ENCODE peak calls at places on chromosomes 2 and 18, in seven cellular contexts. H is HCT116, Y is K562, C is SK-N-SH, G is HepG2, Z is GM12878, F is H1. T is an unnamed sample.

GRCh38 chr2:231348173-231348572 is 47.3 kb upstream of the B3GNT7 start:
- DNase-seq in Y (no peak), C (no peak), G (peak; percentile 28), F (no peak), Z (no peak), H (no peak), T (no peak)

GRCh38 chr2:98907966-98908905 is 27.8 kb downstream of the CRACDL start:
- DNase-seq in C (peak; percentile 39), H (no peak), G (no peak), Z (no peak), Y (no peak), F (no peak), T (peak; percentile 6)

GRCh38 chr2:210965472-210965871 is 409.1 kb downstream of the CPS1 start:
- DNase-seq in H (no peak), C (no peak), Y (no peak), G (no peak), Z (no peak), F (no peak), T (no peak)

GRCh38 chr2:83186050-83186790 is 1272.9 kb downstream of the SUCLG1 start:
- DNase-seq in C (no peak), G (no peak), F (no peak), H (no peak), Y (no peak), Z (no peak), T (no peak)

GRCh38 chr2:184449760-184450159 is 148.6 kb upstream of the ZNF804A start:
- DNase-seq in Y (no peak), G (no peak), H (no peak), C (no peak), Z (no peak), F (no peak), T (no peak)

GRCh38 chr2:151907933-151908882 is 80.0 kb upstream of the ARL5A start:
- DNase-seq in Y (peak; percentile 28), H (no peak), F (no peak), C (no peak), G (no peak), Z (no peak), T (no peak)

GRCh38 chr2:127085260-127085666 is 21.7 kb downstream of the BIN1 start:
- DNase-seq in H (no peak), Z (peak; percentile 42), F (no peak), C (no peak), Y (no peak), G (no peak), T (peak; percentile 51)

GRCh38 chr2:169727065-169727464 is 6.6 kb upstream of the KLHL23 start:
- DNase-seq in G (no peak), C (no peak), Z (no peak), Y (no peak), F (no peak), H (no peak), T (no peak)

GRCh38 chr18:45621068-45621511 is 5.8 kb downstream of the SLC14A2 start:
- DNase-seq in H (peak; percentile 28), F (no peak), G (peak; percentile 14), Z (no peak), C (peak; percentile 74), Y (peak; percentile 45), T (peak; percentile 48)
- TF ChIP-seq JUND in H (no peak), F (no peak), G (no peak), Z (no peak), C (no peak), Y (no peak), T (no peak)

DNA sequence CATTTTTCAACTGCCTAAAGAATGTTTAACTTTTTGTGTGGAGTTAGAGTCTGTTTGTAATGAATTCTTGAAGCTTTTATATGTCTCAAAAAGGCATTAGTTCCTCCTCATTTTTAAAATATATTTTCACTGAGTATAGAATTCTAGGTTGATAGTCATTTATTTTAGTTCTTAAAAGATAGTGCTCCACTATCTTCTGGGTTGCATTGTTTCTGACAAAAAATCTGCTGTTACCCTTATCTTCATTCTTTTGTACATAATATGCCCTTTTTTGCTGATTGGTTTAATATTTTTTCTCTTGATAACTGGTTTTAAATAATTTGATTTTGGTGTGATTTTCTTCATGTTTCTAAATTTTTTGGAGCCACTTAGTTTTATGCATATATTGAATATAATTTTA is 754.7 kb upstream of the GYPC start:
- DNase-seq in G (no peak), C (no peak), F (no peak), H (no peak), Z (no peak), Y (no peak), T (no peak)
- TF ChIP-seq JUND in G (no peak), C (no peak), F (no peak), H (no peak), Z (no peak), Y (no peak), T (no peak)

DNA sequence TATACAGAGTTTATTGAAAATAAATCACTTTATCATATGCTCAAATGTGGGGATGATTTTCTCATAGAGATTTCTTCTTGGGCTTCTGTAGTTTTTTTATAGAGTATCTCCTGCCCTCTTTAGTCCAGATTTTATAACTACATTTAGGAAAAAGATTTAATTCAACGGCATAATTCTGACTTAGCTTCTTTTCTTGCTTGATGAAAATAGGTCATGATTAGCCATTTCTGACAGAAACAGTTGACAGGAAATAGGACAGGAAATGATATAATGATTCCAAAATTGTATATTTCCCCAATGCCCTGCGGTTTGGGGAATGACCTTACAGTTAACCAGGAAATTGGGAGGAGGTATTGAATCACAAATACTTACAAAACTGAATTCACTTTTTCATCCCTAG is 1531.9 kb upstream of the ACVR2A start:
- DNase-seq in H (no peak), Z (no peak), F (no peak), Y (no peak), G (no peak), C (no peak), T (peak; percentile 32)
- TF ChIP-seq JUND in H (no peak), Z (no peak), F (no peak), Y (no peak), G (no peak), C (no peak), T (no peak)

GRCh38 chr2:26581266-26581990 is 59.7 kb downstream of the CIB4 start:
- DNase-seq in F (no peak), C (peak; percentile 11), Y (no peak), Z (no peak), G (no peak), H (no peak), T (no peak)
- TF ChIP-seq JUND in F (no peak), C (no peak), Y (no peak), Z (no peak), G (no peak), H (no peak), T (no peak)

GRCh38 chr2:171432969-171433762 is 624 bp downstream of the METTL8 start:
- DNase-seq in Y (peak; percentile 87), Z (no peak), H (peak; percentile 63), G (peak; percentile 83), F (no peak), C (peak; percentile 45), T (peak; percentile 63)

GRCh38 chr2:171432206-171432968 is 1.4 kb downstream of the METTL8 start:
- DNase-seq in Y (no peak), F (no peak), Z (no peak), C (no peak), H (no peak), G (no peak), T (no peak)

GRCh38 chr2:171431677-171432167 is 2.1 kb downstream of the METTL8 start:
- DNase-seq in Z (no peak), F (no peak), C (no peak), G (no peak), Y (no peak), H (no peak), T (no peak)

GRCh38 chr2:171433763-171434670 is at the start of the genes DCAF17 and METTL8:
- DNase-seq in G (peak; percentile 97), H (peak; percentile 87), Z (peak; percentile 94), C (peak; percentile 95), F (peak; percentile 99), Y (peak; percentile 99), T (peak; percentile 95)

GRCh38 chr2:171430516-171431410 is 3.0 kb downstream of the METTL8 start:
- DNase-seq in G (no peak), F (no peak), C (no peak), H (no peak), Z (no peak), Y (no peak), T (no peak)
- TF ChIP-seq JUND in G (no peak), F (no peak), C (no peak), H (no peak), Z (no peak), Y (no peak), T (no peak)

DNA sequence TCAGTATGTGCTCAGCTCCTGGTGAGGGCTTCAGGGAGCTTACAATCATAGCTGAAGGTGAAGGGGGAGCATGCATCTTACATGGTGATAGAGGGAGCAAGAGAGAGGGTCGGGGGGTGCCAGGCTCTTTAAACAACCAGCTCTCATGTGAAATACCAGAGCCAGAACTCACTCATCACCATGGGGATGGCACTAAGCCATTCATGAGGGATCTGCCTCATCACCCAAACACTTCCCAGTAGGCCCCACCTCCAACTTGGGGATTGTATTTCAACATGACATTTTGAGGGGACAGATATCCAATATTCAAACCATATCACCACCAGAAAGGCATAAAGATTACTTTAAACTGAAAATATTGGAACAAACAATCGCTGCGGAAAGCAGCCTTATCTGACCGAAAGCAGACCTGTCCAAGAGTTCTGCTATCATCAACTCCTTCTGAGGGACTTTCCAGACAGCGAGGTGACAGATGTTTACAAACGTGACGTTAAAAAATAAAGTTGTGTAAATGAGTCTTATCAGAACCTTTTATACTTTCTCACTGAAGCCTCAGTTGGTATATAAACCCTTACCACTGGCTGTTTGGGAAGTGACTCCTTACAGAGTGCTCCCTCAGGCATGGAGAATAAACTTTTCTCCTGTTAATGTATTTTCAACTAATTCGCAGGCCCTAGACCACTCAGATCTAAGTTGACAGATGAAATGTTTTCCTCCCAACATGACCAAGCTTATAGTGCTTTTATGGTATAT is 35.5 kb upstream of the PTH2R start:
- DNase-seq in H (no peak), Z (no peak), C (no peak), Y (peak; percentile 52), F (no peak), G (no peak), T (no peak)
- TF ChIP-seq JUND in H (no peak), Z (no peak), C (no peak), Y (peak; percentile 2), F (no peak), G (no peak), T (no peak)

GRCh38 chr2:1686784-1687105 is 57.6 kb downstream of the PXDN start:
- DNase-seq in F (no peak), C (no peak), G (no peak), Y (no peak), Z (no peak), H (no peak), T (no peak)
- TF ChIP-seq JUND in F (no peak), C (no peak), G (no peak), Y (no peak), Z (no peak), H (no peak), T (no peak)

GRCh38 chr2:71940695-71941094 is 207.0 kb downstream of the CYP26B1 start:
- DNase-seq in Y (no peak), G (no peak), C (no peak), F (no peak), H (no peak), Z (no peak), T (no peak)
- TF ChIP-seq JUND in Y (no peak), G (no peak), C (no peak), F (no peak), H (no peak), Z (no peak), T (no peak)